ENCODE peak calls at places on chromosomes 2 and 18, in four cellular contexts. W is AG09309, U is neural crest cell, A is GM10248. J is an unnamed sample.

GRCh38 chr2:60260646-60261296 is 292.7 kb downstream of the BCL11A start:
- DNase-seq in A (no peak), W (no peak), U (no peak), J (no peak)

GRCh38 chr2:240060977-240061591 is 7.8 kb upstream of the OR6B3 start:
- DNase-seq in U (peak), W (peak), A (peak), J (peak)

GRCh38 chr2:232333361-232334135 is 45.0 kb upstream of the ALPP start:
- DNase-seq in A (no peak), U (peak), W (no peak), J (no peak)

GRCh38 chr2:52608030-52608429 is 1159.6 kb upstream of the CHAC2 start:
- DNase-seq in A (no peak), U (no peak), W (no peak), J (no peak)

GRCh38 chr2:239271471-239272255 is 129.2 kb downstream of the HDAC4 start:
- DNase-seq in A (no peak), W (no peak), U (no peak), J (no peak)

GRCh38 chr18:55280515-55280914 is 307.5 kb downstream of the TCF4 start:
- DNase-seq in U (no peak), W (no peak), A (no peak), J (no peak)

GRCh38 chr2:178412047-178412446 is 38.9 kb downstream of the PRKRA start:
- DNase-seq in A (no peak), U (no peak), W (no peak), J (no peak)

GRCh38 chr2:17557596-17557995 is 17.1 kb downstream of the VSNL1 start:
- DNase-seq in W (no peak), U (no peak), A (no peak), J (no peak)

GRCh38 chr2:8324164-8324848 is 357.6 kb upstream of the ID2 start:
- DNase-seq in A (no peak), U (no peak), W (no peak), J (no peak)

DNA sequence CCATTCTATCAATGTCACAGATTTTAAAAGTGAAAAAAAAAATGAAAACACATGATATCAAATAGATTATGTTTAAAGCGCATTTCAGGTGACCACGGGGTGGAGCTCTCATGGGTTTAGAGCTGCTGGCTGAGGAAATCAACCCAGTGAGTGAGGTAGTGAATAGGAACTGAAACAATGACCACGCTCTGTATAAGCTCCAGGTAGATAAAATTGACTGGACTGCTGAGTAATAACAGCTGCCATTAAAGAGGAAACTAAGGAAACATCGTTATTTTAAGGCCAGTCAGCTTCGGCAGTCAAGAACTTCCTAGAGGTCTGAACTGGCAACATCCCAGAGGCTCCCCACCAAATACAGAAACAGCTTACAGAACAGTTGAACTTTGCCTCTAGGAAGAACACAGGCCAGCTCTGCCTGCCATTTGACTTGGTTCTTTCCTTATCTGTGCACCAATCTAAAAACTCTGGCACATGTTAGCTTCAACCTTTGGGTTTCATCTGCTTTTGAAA is 185.9 kb downstream of the PDE1A start:
- DNase-seq in A (peak), U (peak), W (no peak), J (peak)
- TF ChIP-seq CTCF in A (peak), U (peak), W (peak), J (peak)

GRCh38 chr2:70978388-70979357 is at the start of gene ANKRD53:
- DNase-seq in A (no peak), W (no peak), U (peak), J (no peak)

GRCh38 chr2:70975237-70975636 is 3.2 kb upstream of the ANKRD53 start:
- DNase-seq in W (no peak), A (no peak), U (no peak), J (no peak)

GRCh38 chr2:70974592-70974991 is 3.8 kb upstream of the ANKRD53 start:
- DNase-seq in U (no peak), A (no peak), W (no peak), J (no peak)

GRCh38 chr2:70979626-70980025 is 1.2 kb downstream of the ANKRD53 start:
- DNase-seq in U (no peak), W (no peak), A (no peak), J (no peak)

DNA sequence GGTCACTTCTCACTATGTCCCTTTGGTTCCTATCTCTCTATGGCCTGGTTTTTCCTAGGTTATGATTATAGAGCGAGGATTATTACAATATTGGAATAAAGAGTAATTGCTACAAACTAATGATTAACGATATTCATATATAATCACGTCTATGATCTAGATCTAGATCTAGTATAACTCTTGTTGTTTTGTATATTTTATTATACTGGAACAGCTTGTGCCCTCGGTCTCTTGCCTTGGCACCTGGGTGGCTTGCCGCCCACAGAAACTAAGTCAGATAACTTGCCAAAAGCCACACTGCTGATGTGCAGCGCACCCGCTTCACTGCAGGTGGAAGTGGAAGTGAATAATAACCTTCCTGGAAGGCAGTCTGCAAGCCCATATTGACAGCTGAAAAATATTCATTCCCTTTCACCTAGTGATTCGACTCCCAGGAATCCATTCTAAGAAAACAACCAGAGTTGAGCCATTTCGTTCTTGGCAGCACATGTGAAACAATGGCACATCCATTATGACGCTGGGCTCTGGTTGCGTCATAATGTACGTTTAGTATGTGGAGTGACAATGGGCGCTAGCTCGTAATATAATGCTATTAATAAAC is 725 bp upstream of the ANKRD53 start:
- DNase-seq in U (no peak), A (no peak), W (peak), J (no peak)
- TF ChIP-seq CTCF in U (peak), A (no peak), W (no peak), J (no peak)

DNA sequence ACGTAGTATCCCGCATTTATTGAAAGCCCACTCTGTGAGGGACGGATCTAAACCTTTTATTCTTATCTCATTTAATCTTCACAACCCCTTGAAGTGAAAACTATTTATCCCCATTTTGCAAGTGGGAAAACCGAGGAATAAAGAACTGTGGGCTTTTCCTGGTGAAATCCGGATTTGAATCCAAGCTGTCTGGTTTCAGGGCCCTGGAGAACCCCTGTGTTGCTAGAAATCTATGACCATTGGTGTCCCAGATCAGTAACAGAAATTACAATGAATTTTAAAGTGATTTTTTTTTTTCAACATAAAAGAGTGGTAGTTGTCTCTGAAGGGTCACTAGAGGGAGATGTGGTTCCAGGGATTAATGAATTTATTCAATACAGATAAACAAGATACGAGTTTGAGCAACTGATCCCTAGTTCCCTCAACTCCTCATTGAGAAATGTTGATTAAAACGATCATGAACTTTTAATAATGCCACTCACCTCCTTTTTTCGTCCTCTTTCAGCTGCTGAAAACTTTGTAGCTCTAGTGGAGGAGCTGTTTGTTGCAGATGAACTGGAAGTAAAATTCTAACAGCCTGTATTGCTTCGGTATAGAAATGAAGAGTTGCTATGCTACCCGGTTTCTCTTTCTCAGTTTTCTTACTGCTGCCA is 940 bp downstream of the XRCC5 start:
- DNase-seq in A (no peak), U (no peak), W (peak), J (no peak)
- TF ChIP-seq CTCF in A (peak), U (peak), W (peak), J (peak)

GRCh38 chr2:39919511-39920317 is 140.7 kb upstream of the THUMPD2 start:
- DNase-seq in U (no peak), A (no peak), W (no peak), J (no peak)

GRCh38 chr2:39925312-39925711 is 146.3 kb upstream of the THUMPD2 start:
- DNase-seq in U (no peak), A (no peak), W (no peak), J (no peak)

GRCh38 chr2:39918886-39919285 is 139.8 kb upstream of the THUMPD2 start:
- DNase-seq in W (no peak), A (no peak), U (no peak), J (no peak)

GRCh38 chr2:39922679-39923416 is 143.8 kb upstream of the THUMPD2 start:
- DNase-seq in W (no peak), U (no peak), A (no peak), J (no peak)

GRCh38 chr2:39920318-39920775 is 141.3 kb upstream of the THUMPD2 start:
- DNase-seq in W (no peak), A (no peak), U (no peak), J (no peak)
- TF ChIP-seq CTCF in W (no peak), A (no peak), U (no peak), J (no peak)

GRCh38 chr2:14388724-14389123 is 243.8 kb upstream of the LRATD1 start:
- DNase-seq in A (no peak), U (no peak), W (no peak), J (no peak)
- TF ChIP-seq CTCF in A (no peak), U (peak), W (no peak), J (no peak)

DNA sequence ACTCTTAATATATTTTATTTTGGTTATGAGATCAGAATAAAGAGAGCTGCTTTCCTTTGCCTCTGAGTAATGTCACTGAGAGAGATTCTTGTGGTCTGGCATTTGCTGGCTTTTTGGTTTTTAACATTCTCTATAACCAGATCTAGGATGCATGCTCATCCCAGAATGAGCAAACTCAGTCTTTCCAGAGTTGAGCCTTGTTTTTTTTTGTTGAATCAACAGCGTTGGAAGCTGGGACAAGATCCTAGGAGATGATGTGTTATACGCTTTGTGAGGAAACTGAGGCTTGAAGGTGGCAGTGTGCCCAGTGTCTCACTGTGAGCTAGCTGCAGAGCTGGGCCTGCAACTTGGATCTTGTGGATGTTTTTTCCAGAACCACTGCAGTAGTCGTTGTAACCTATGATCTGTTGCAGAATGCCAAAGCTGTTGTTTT is 19.5 kb downstream of the MYO1B start:
- DNase-seq in W (peak), U (no peak), A (no peak), J (no peak)
- TF ChIP-seq CTCF in W (no peak), U (no peak), A (no peak), J (no peak)

DNA sequence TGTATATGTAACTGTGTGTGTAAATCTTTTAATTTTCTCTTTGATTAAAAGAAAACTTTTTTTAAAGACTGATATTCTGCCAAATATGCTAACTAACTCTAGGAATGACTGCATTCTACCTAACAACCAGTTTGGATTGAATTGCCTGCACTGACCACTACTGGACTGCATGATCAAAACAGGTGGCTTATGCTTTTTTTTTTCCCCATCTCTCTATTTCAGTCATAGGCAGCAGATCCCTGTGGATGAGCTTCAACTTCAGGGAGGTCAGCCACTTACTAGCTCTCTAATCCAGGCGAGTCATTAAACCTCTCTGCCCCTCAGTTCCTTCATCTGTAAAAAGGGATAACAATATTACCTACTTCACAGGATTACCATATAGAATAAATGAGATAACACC is 138.6 kb upstream of the SERTAD2 start:
- DNase-seq in U (no peak), W (no peak), A (no peak), J (no peak)
- TF ChIP-seq CTCF in U (no peak), W (no peak), A (no peak), J (peak)

DNA sequence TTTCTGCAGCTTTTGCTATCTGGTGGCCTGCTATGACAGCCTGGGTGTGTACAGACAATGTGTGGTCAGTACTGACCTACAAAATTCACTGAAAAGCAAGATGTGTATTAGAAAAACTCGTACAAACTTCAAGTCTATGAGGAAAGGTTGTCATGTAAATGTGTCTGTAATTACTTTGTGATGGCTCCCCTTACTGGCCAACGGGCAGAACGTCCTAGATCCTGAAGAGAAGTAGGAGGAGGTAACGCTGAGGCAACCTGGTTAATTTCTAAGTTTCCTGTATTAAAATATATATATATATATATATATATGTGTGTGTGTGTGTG is 95.5 kb downstream of the GALNT3 start:
- DNase-seq in W (peak), A (peak), U (no peak), J (peak)
- TF ChIP-seq CTCF in W (peak), A (peak), U (peak), J (peak)

GRCh38 chr2:207528980-207529329 is 807 bp upstream of the CREB1 start:
- DNase-seq in W (no peak), A (peak), U (peak), J (peak)
- TF ChIP-seq CTCF in W (peak), A (no peak), U (peak), J (no peak)

GRCh38 chr2:241315183-241315878 is at the start of gene HDLBP:
- DNase-seq in U (peak), W (peak), A (peak), J (peak)
- TF ChIP-seq CTCF in U (peak), W (peak), A (peak), J (peak)